ENCODE peak calls at places on chromosomes 11 and 22, in four cellular contexts. One of them, this sample, is unnamed.

GRCh38 chr11:66022401-66023185 is 3.7 kb downstream of the CATSPER1 start:
- DNase-seq in activated naive CD4-positive, alpha-beta T cell: peak; percentile 65
- DNase-seq in iPS DF 6.9: peak; percentile 68
- DNase-seq in T-helper 22 cell: peak; percentile 32
- DNase-seq in this sample: no peak

GRCh38 chr11:92423635-92424034 is 199.0 kb downstream of the FAT3 start:
- DNase-seq in T-helper 22 cell: no peak
- DNase-seq in iPS DF 6.9: no peak
- DNase-seq in activated naive CD4-positive, alpha-beta T cell: no peak
- DNase-seq in this sample: no peak

GRCh38 chr11:118002010-118002540 is 15.9 kb downstream of the IL10RA start:
- DNase-seq in activated naive CD4-positive, alpha-beta T cell: no peak
- DNase-seq in T-helper 22 cell: no peak
- DNase-seq in iPS DF 6.9: no peak
- DNase-seq in this sample: no peak

GRCh38 chr11:73980001-73980960 is 2.4 kb downstream of the UCP2 start:
- DNase-seq in T-helper 22 cell: peak; percentile 76
- DNase-seq in activated naive CD4-positive, alpha-beta T cell: no peak
- DNase-seq in iPS DF 6.9: no peak
- DNase-seq in this sample: no peak

GRCh38 chr11:12767577-12767976 is 93.4 kb downstream of the TEAD1 start:
- DNase-seq in activated naive CD4-positive, alpha-beta T cell: no peak
- DNase-seq in T-helper 22 cell: no peak
- DNase-seq in iPS DF 6.9: no peak
- DNase-seq in this sample: no peak

GRCh38 chr22:25777870-25778269 is 35.9 kb downstream of the MYO18B start:
- DNase-seq in activated naive CD4-positive, alpha-beta T cell: no peak
- DNase-seq in iPS DF 6.9: no peak
- DNase-seq in T-helper 22 cell: no peak
- DNase-seq in this sample: no peak

GRCh38 chr11:62664405-62665074 is 470 bp downstream of the C11orf98 start:
- DNase-seq in activated naive CD4-positive, alpha-beta T cell: peak; percentile 63
- DNase-seq in iPS DF 6.9: no peak
- DNase-seq in T-helper 22 cell: peak; percentile 29
- DNase-seq in this sample: no peak

GRCh38 chr11:106076421-106076922 is 675 bp downstream of the KBTBD3 start:
- DNase-seq in activated naive CD4-positive, alpha-beta T cell: no peak
- DNase-seq in T-helper 22 cell: no peak
- DNase-seq in iPS DF 6.9: no peak
- DNase-seq in this sample: no peak

GRCh38 chr11:57515332-57516060 is at the start of gene SLC43A1:
- DNase-seq in activated naive CD4-positive, alpha-beta T cell: no peak
- DNase-seq in iPS DF 6.9: no peak
- DNase-seq in T-helper 22 cell: no peak
- DNase-seq in this sample: no peak

GRCh38 chr11:99316761-99317475 is 296.2 kb downstream of the CNTN5 start:
- DNase-seq in T-helper 22 cell: no peak
- DNase-seq in iPS DF 6.9: no peak
- DNase-seq in activated naive CD4-positive, alpha-beta T cell: no peak
- DNase-seq in this sample: no peak

GRCh38 chr11:126925321-126926093 is 75.1 kb downstream of the KIRREL3 start:
- DNase-seq in iPS DF 6.9: no peak
- DNase-seq in activated naive CD4-positive, alpha-beta T cell: no peak
- DNase-seq in T-helper 22 cell: no peak
- DNase-seq in this sample: no peak

GRCh38 chr11:69215216-69215615 is 59.5 kb downstream of the SMIM38 start:
- DNase-seq in T-helper 22 cell: no peak
- DNase-seq in iPS DF 6.9: no peak
- DNase-seq in activated naive CD4-positive, alpha-beta T cell: no peak
- DNase-seq in this sample: no peak

GRCh38 chr11:77661670-77662069 is 24.1 kb upstream of the CLNS1A start:
- DNase-seq in iPS DF 6.9: no peak
- DNase-seq in T-helper 22 cell: no peak
- DNase-seq in activated naive CD4-positive, alpha-beta T cell: no peak
- DNase-seq in this sample: no peak

GRCh38 chr11:8339592-8340022 is 75.9 kb upstream of the LMO1 start:
- DNase-seq in activated naive CD4-positive, alpha-beta T cell: no peak
- DNase-seq in T-helper 22 cell: no peak
- DNase-seq in iPS DF 6.9: no peak
- DNase-seq in this sample: no peak

GRCh38 chr11:13983081-13983751 is 20.7 kb downstream of the SPON1 start:
- DNase-seq in T-helper 22 cell: no peak
- DNase-seq in activated naive CD4-positive, alpha-beta T cell: no peak
- DNase-seq in iPS DF 6.9: no peak
- DNase-seq in this sample: no peak

GRCh38 chr11:104549019-104549418 is 349.2 kb downstream of the CASP12 start:
- DNase-seq in activated naive CD4-positive, alpha-beta T cell: no peak
- DNase-seq in iPS DF 6.9: no peak
- DNase-seq in T-helper 22 cell: no peak
- DNase-seq in this sample: no peak

GRCh38 chr11:7983832-7984590 is 3.1 kb upstream of the EIF3F start:
- DNase-seq in activated naive CD4-positive, alpha-beta T cell: no peak
- DNase-seq in iPS DF 6.9: no peak
- DNase-seq in T-helper 22 cell: no peak
- DNase-seq in this sample: no peak

This sample was measured in SK-N-MC.